ENCODE peak calls at places on chromosomes 2 and 18, in six cellular contexts. One of them, this sample, is unnamed.

GRCh38 chr18:13868501-13869271 is 44.7 kb downstream of the MC5R start:
- DNase-seq in GM23338: peak; percentile 69
- DNase-seq in astrocyte: no peak
- DNase-seq in adipocyte: no peak
- DNase-seq in GM06990: no peak
- DNase-seq in upper lobe of right lung: no peak
- DNase-seq in this sample: no peak

GRCh38 chr2:576292-576691 is 100.9 kb downstream of the TMEM18 start:
- DNase-seq in GM23338: no peak
- DNase-seq in astrocyte: no peak
- DNase-seq in adipocyte: no peak
- DNase-seq in GM06990: no peak
- DNase-seq in upper lobe of right lung: no peak
- DNase-seq in this sample: no peak

GRCh38 chr2:73981081-73981968 is 3.4 kb upstream of the TET3 start:
- DNase-seq in GM23338: peak; percentile 88
- DNase-seq in astrocyte: no peak
- DNase-seq in adipocyte: peak; percentile 39
- DNase-seq in GM06990: peak; percentile 77
- DNase-seq in upper lobe of right lung: peak; percentile 84
- DNase-seq in this sample: peak; percentile 76

GRCh38 chr2:193818801-193819499 is 1624.2 kb upstream of the TMEFF2 start:
- DNase-seq in GM23338: no peak
- DNase-seq in astrocyte: no peak
- DNase-seq in adipocyte: no peak
- DNase-seq in GM06990: no peak
- DNase-seq in upper lobe of right lung: no peak
- DNase-seq in this sample: no peak

GRCh38 chr2:218822622-218823021 is 9.0 kb downstream of the PRKAG3 start:
- DNase-seq in GM23338: no peak
- DNase-seq in astrocyte: no peak
- DNase-seq in adipocyte: no peak
- DNase-seq in GM06990: no peak
- DNase-seq in upper lobe of right lung: no peak
- DNase-seq in this sample: peak; percentile 37

GRCh38 chr2:161681043-161681442 is 56.8 kb downstream of the SLC4A10 start:
- DNase-seq in GM23338: no peak
- DNase-seq in astrocyte: peak; percentile 74
- DNase-seq in adipocyte: no peak
- DNase-seq in GM06990: no peak
- DNase-seq in upper lobe of right lung: no peak
- DNase-seq in this sample: no peak

GRCh38 chr2:234444888-234445287 is 52.0 kb downstream of the ARL4C start:
- DNase-seq in GM23338: no peak
- DNase-seq in astrocyte: peak; percentile 98
- DNase-seq in adipocyte: peak; percentile 80
- DNase-seq in GM06990: peak; percentile 48
- DNase-seq in upper lobe of right lung: no peak
- DNase-seq in this sample: no peak

GRCh38 chr2:184598313-184599053 is at the start of gene ZNF804A:
- DNase-seq in GM23338: peak; percentile 55
- DNase-seq in astrocyte: peak; percentile 63
- DNase-seq in adipocyte: peak; percentile 87
- DNase-seq in GM06990: peak; percentile 65
- DNase-seq in upper lobe of right lung: peak; percentile 75
- DNase-seq in this sample: peak; percentile 77

GRCh38 chr2:213001285-213001910 is 150.0 kb downstream of the IKZF2 start:
- DNase-seq in GM23338: no peak
- DNase-seq in astrocyte: no peak
- DNase-seq in adipocyte: no peak
- DNase-seq in GM06990: no peak
- DNase-seq in upper lobe of right lung: no peak
- DNase-seq in this sample: no peak

GRCh38 chr2:45241061-45241561 is 231.9 kb upstream of the SIX2 start:
- DNase-seq in GM23338: no peak
- DNase-seq in astrocyte: peak; percentile 50
- DNase-seq in adipocyte: peak; percentile 24
- DNase-seq in GM06990: no peak
- DNase-seq in upper lobe of right lung: no peak
- DNase-seq in this sample: no peak

GRCh38 chr2:226758886-226759660 is 40.5 kb downstream of the IRS1 start:
- DNase-seq in GM23338: no peak
- DNase-seq in astrocyte: peak; percentile 66
- DNase-seq in adipocyte: peak; percentile 80
- DNase-seq in GM06990: no peak
- DNase-seq in upper lobe of right lung: no peak
- DNase-seq in this sample: no peak

GRCh38 chr18:74110983-74111382 is 36.7 kb downstream of the FBXO15 start:
- DNase-seq in GM23338: no peak
- DNase-seq in astrocyte: no peak
- DNase-seq in adipocyte: no peak
- DNase-seq in GM06990: no peak
- DNase-seq in upper lobe of right lung: no peak
- DNase-seq in this sample: no peak

GRCh38 chr18:8478166-8478967 is 130.9 kb upstream of the RAB12 start:
- DNase-seq in GM23338: peak; percentile 94
- DNase-seq in astrocyte: peak; percentile 6
- DNase-seq in adipocyte: peak; percentile 78
- DNase-seq in GM06990: peak; percentile 30
- DNase-seq in upper lobe of right lung: peak; percentile 81
- DNase-seq in this sample: peak; percentile 54

GRCh38 chr2:53234548-53234903 is 533.1 kb upstream of the CHAC2 start:
- DNase-seq in GM23338: peak; percentile 79
- DNase-seq in astrocyte: peak; percentile 5
- DNase-seq in adipocyte: peak; percentile 63
- DNase-seq in GM06990: no peak
- DNase-seq in upper lobe of right lung: no peak
- DNase-seq in this sample: no peak

GRCh38 chr2:158781562-158781961 is 13.6 kb upstream of the DAPL1 start:
- DNase-seq in GM23338: no peak
- DNase-seq in astrocyte: peak; percentile 88
- DNase-seq in adipocyte: peak; percentile 89
- DNase-seq in GM06990: no peak
- DNase-seq in upper lobe of right lung: no peak
- DNase-seq in this sample: no peak

GRCh38 chr18:69612242-69612641 is 211.6 kb downstream of the DOK6 start:
- DNase-seq in GM23338: no peak
- DNase-seq in astrocyte: no peak
- DNase-seq in adipocyte: no peak
- DNase-seq in GM06990: no peak
- DNase-seq in upper lobe of right lung: peak; percentile 38
- DNase-seq in this sample: no peak

GRCh38 chr2:50863856-50864255 is 168.1 kb downstream of the NRXN1 start:
- DNase-seq in GM23338: no peak
- DNase-seq in astrocyte: no peak
- DNase-seq in adipocyte: no peak
- DNase-seq in GM06990: no peak
- DNase-seq in upper lobe of right lung: no peak
- DNase-seq in this sample: no peak

GRCh38 chr2:170152421-170152820 is 25.5 kb upstream of the MYO3B start:
- DNase-seq in GM23338: no peak
- DNase-seq in astrocyte: no peak
- DNase-seq in adipocyte: no peak
- DNase-seq in GM06990: no peak
- DNase-seq in upper lobe of right lung: no peak
- DNase-seq in this sample: no peak

GRCh38 chr2:200077838-200078237 is 122.5 kb downstream of the MAIP1 start:
- DNase-seq in GM23338: no peak
- DNase-seq in astrocyte: peak; percentile 5
- DNase-seq in adipocyte: peak; percentile 25
- DNase-seq in GM06990: no peak
- DNase-seq in upper lobe of right lung: no peak
- DNase-seq in this sample: no peak

GRCh38 chr2:220856486-220856885 is 715.6 kb downstream of the EPHA4 start:
- DNase-seq in GM23338: no peak
- DNase-seq in astrocyte: no peak
- DNase-seq in adipocyte: no peak
- DNase-seq in GM06990: no peak
- DNase-seq in upper lobe of right lung: no peak
- DNase-seq in this sample: no peak

GRCh38 chr2:239824051-239824694 is 201.0 kb downstream of the NDUFA10 start:
- DNase-seq in GM23338: peak; percentile 88
- DNase-seq in astrocyte: no peak
- DNase-seq in adipocyte: no peak
- DNase-seq in GM06990: no peak
- DNase-seq in upper lobe of right lung: peak; percentile 31
- DNase-seq in this sample: no peak

GRCh38 chr2:233124449-233125080 is 64.4 kb downstream of the INPP5D start:
- DNase-seq in GM23338: no peak
- DNase-seq in astrocyte: no peak
- DNase-seq in adipocyte: no peak
- DNase-seq in GM06990: peak; percentile 76
- DNase-seq in upper lobe of right lung: peak; percentile 64
- DNase-seq in this sample: no peak

GRCh38 chr2:164073758-164074094 is 337.9 kb upstream of the FIGN start:
- DNase-seq in GM23338: no peak
- DNase-seq in astrocyte: no peak
- DNase-seq in adipocyte: no peak
- DNase-seq in GM06990: no peak
- DNase-seq in upper lobe of right lung: no peak
- DNase-seq in this sample: no peak
- H3K4me3 ChIP-seq in GM23338: no peak overlapping the region
- H3K4me3 ChIP-seq in astrocyte: no peak overlapping the region
- H3K4me3 ChIP-seq in adipocyte: no peak overlapping the region
- H3K4me3 ChIP-seq in GM06990: no peak overlapping the region
- H3K4me3 ChIP-seq in upper lobe of right lung: no peak overlapping the region
- H3K4me3 ChIP-seq in this sample: no peak overlapping the region

GRCh38 chr2:168916329-168916672 is 15.2 kb downstream of the G6PC2 start:
- DNase-seq in GM23338: no peak
- DNase-seq in astrocyte: no peak
- DNase-seq in adipocyte: no peak
- DNase-seq in GM06990: no peak
- DNase-seq in upper lobe of right lung: no peak
- DNase-seq in this sample: no peak
- H3K4me3 ChIP-seq in GM23338: no peak overlapping the region
- H3K4me3 ChIP-seq in astrocyte: no peak overlapping the region
- H3K4me3 ChIP-seq in adipocyte: no peak overlapping the region
- H3K4me3 ChIP-seq in GM06990: no peak overlapping the region
- H3K4me3 ChIP-seq in upper lobe of right lung: no peak overlapping the region
- H3K4me3 ChIP-seq in this sample: no peak overlapping the region

DNA sequence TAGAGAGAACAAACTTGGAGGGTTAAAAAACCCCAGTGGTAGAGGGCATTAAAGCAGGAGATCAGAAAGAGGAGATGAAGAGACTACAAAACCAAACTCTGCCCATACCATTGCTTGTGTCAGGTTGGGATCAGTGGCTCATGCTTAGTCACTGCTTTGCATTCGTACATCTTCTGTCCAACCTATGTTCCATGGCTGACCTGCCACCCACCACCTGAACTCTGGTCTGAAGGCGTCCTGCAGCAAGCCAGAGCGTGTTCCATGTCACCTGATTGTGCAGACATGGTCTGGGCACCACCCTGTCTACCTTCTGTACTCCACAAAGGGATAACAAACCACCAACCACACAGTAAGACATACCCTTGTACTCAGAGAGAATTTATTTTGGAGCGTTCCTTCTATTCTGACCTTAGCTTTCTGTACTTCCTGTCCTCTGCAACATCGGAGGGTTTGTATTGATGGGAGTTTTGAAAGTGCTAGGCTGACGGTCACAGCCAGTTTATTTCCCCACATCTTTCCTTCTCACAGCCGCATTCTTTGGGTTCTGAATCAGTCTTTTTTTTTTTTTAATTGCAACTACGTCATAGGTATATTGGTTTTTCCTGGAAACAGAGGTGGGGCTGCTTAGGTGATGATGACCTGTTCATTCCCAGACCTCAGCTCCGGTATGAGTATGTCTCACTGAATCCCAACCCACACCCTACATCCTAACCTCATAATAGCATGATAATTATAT is 88.3 kb downstream of the SOWAHC start:
- DNase-seq in GM23338: no peak
- DNase-seq in astrocyte: peak; percentile 92
- DNase-seq in adipocyte: no peak
- DNase-seq in GM06990: no peak
- DNase-seq in upper lobe of right lung: no peak
- DNase-seq in this sample: no peak
- H3K4me3 ChIP-seq in GM23338: no peak overlapping the region
- H3K4me3 ChIP-seq in astrocyte: peak overlapping the region; percentile 27
- H3K4me3 ChIP-seq in adipocyte: no peak overlapping the region
- H3K4me3 ChIP-seq in GM06990: no peak overlapping the region
- H3K4me3 ChIP-seq in upper lobe of right lung: no peak overlapping the region
- H3K4me3 ChIP-seq in this sample: no peak overlapping the region

GRCh38 chr2:171160119-171160629 is 519 bp downstream of the TLK1 start:
- DNase-seq in GM23338: peak; percentile 72
- DNase-seq in astrocyte: peak; percentile 42
- DNase-seq in adipocyte: peak; percentile 87
- DNase-seq in GM06990: peak; percentile 79
- DNase-seq in upper lobe of right lung: peak; percentile 87
- DNase-seq in this sample: peak; percentile 81
- H3K4me3 ChIP-seq in GM23338: peak overlapping the region; percentile 92
- H3K4me3 ChIP-seq in astrocyte: peak overlapping the region; percentile 79
- H3K4me3 ChIP-seq in adipocyte: peak overlapping the region; percentile 91
- H3K4me3 ChIP-seq in GM06990: peak overlapping the region; percentile 94
- H3K4me3 ChIP-seq in upper lobe of right lung: peak overlapping the region; percentile 77
- H3K4me3 ChIP-seq in this sample: peak overlapping the region; percentile 78

DNA sequence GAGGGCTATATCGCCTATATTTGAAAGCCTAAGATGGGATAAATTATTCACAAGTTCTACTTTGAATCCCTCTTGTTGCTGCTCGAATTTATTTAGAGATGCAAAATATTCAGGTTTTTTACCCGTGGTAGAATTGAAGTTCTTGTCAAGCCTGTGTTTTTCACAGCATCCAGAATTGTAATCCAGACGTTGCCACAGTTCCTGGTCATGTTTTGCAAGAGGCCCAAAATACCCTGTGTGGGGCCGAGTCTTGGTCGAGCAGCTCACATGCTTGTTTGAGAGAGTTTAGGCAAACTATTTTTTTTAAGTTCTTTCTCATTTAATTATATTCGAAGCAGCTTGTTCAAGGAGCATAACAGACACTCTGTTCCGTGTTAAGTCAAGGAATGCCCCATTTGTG is 2.6 kb downstream of the SALL3 start:
- DNase-seq in GM23338: peak; percentile 36
- DNase-seq in astrocyte: no peak
- DNase-seq in adipocyte: peak; percentile 1
- DNase-seq in GM06990: no peak
- DNase-seq in upper lobe of right lung: no peak
- DNase-seq in this sample: no peak
- H3K4me3 ChIP-seq in GM23338: peak overlapping the region; percentile 52
- H3K4me3 ChIP-seq in astrocyte: peak overlapping the region; percentile 55
- H3K4me3 ChIP-seq in adipocyte: no peak overlapping the region
- H3K4me3 ChIP-seq in GM06990: no peak overlapping the region
- H3K4me3 ChIP-seq in upper lobe of right lung: no peak overlapping the region
- H3K4me3 ChIP-seq in this sample: no peak overlapping the region

GRCh38 chr2:36376992-36377738 is 21.6 kb downstream of the CRIM1 start:
- DNase-seq in GM23338: peak; percentile 56
- DNase-seq in astrocyte: no peak
- DNase-seq in adipocyte: no peak
- DNase-seq in GM06990: no peak
- DNase-seq in upper lobe of right lung: peak; percentile 66
- DNase-seq in this sample: peak; percentile 57
- H3K4me3 ChIP-seq in GM23338: peak overlapping the region; percentile 25
- H3K4me3 ChIP-seq in astrocyte: no peak overlapping the region
- H3K4me3 ChIP-seq in adipocyte: no peak overlapping the region
- H3K4me3 ChIP-seq in GM06990: no peak overlapping the region
- H3K4me3 ChIP-seq in upper lobe of right lung: no peak overlapping the region
- H3K4me3 ChIP-seq in this sample: no peak overlapping the region